ENCODE peak calls at places on chromosomes 13 and 19, in nine cellular contexts. U is sigmoid colon, Z is stomach, S is spleen, A is prostate gland, D is esophagus muscularis mucosa, O is HCT116, V is breast epithelium, M is H1. J is an unnamed sample.

GRCh38 chr19:38394488-38394887 is 6.0 kb downstream of the SPRED3 start:
- DNase-seq in O (no peak), V (no peak), D (no peak), U (no peak), Z (no peak), A (no peak), M (peak), S (peak), J (peak)

GRCh38 chr19:46356670-46357055 is 9.8 kb downstream of the PPP5C start:
- DNase-seq in D (no peak), A (no peak), O (no peak), M (no peak), S (no peak), U (peak), Z (no peak), V (no peak), J (no peak)

GRCh38 chr13:106038752-106039151 is 496.7 kb downstream of the EFNB2 start:
- DNase-seq in S (no peak), V (no peak), A (no peak), Z (no peak), O (peak), U (no peak), D (no peak), M (no peak), J (no peak)

GRCh38 chr19:14089662-14090508 is 666 bp downstream of the SAMD1 start:
- DNase-seq in M (no peak), O (no peak), U (no peak), V (no peak), A (no peak), S (peak), D (no peak), Z (peak), J (peak)

GRCh38 chr19:49594157-49595005 is 3.4 kb downstream of the PRR12 start:
- DNase-seq in M (no peak), O (no peak), D (no peak), V (no peak), A (no peak), U (no peak), S (peak), Z (no peak), J (no peak)

GRCh38 chr19:4556574-4557185 is 2.8 kb downstream of the SEMA6B start:
- DNase-seq in Z (no peak), M (no peak), A (no peak), U (no peak), S (no peak), D (no peak), O (peak), V (no peak), J (no peak)

GRCh38 chr13:24083722-24084421 is 76.6 kb upstream of the SPATA13 start:
- DNase-seq in M (no peak), A (no peak), S (no peak), D (no peak), V (no peak), O (no peak), Z (no peak), U (no peak), J (no peak)

GRCh38 chr13:99955747-99956472 is 15.7 kb downstream of the ZIC5 start:
- DNase-seq in Z (no peak), V (no peak), M (no peak), D (no peak), S (no peak), A (no peak), U (no peak), O (no peak), J (no peak)

GRCh38 chr19:10421240-10421948 is 1.1 kb downstream of the PDE4A start:
- DNase-seq in D (no peak), V (no peak), M (no peak), O (no peak), A (no peak), Z (no peak), U (no peak), S (no peak), J (no peak)

GRCh38 chr13:104586010-104586746 is 1520.0 kb upstream of the SLC10A2 start:
- DNase-seq in Z (no peak), S (no peak), V (no peak), U (no peak), O (peak), A (no peak), M (no peak), D (no peak), J (no peak)

GRCh38 chr19:10642473-10642872 is 11.7 kb upstream of the ILF3 start:
- DNase-seq in M (no peak), S (no peak), U (no peak), V (no peak), D (no peak), O (no peak), A (no peak), Z (no peak), J (no peak)

GRCh38 chr13:31885994-31886393 is 145.6 kb upstream of the FRY start:
- DNase-seq in Z (no peak), S (no peak), M (no peak), O (no peak), U (no peak), D (no peak), V (no peak), A (no peak), J (no peak)

GRCh38 chr13:66071018-66071417 is 1159.1 kb downstream of the PCDH9 start:
- DNase-seq in O (no peak), M (no peak), D (no peak), U (no peak), V (no peak), A (no peak), S (no peak), Z (no peak), J (no peak)

GRCh38 chr13:113428871-113429607 is 24.2 kb downstream of the ADPRHL1 start:
- DNase-seq in M (no peak), D (no peak), V (no peak), A (no peak), O (no peak), U (no peak), S (no peak), Z (no peak), J (no peak)

GRCh38 chr19:34230833-34231232 is 23.5 kb upstream of the GARRE1 start:
- DNase-seq in O (no peak), D (no peak), Z (no peak), A (no peak), U (no peak), S (no peak), M (no peak), V (no peak), J (no peak)

GRCh38 chr13:41345921-41346589 is 35.0 kb downstream of the NAA16 start:
- DNase-seq in M (no peak), A (no peak), D (no peak), V (no peak), S (no peak), Z (no peak), O (no peak), U (no peak), J (no peak)

GRCh38 chr13:110421696-110422395 is 114.8 kb downstream of the COL4A2 start:
- DNase-seq in D (no peak), V (no peak), O (no peak), A (no peak), M (no peak), U (no peak), S (no peak), Z (no peak), J (no peak)

GRCh38 chr13:44243198-44243852 is 130.3 kb upstream of the SERP2 start:
- DNase-seq in S (no peak), M (peak), D (no peak), A (no peak), V (no peak), O (peak), Z (peak), U (no peak), J (no peak)

GRCh38 chr13:109569938-109570711 is 216.3 kb downstream of the IRS2 start:
- DNase-seq in M (no peak), U (no peak), O (no peak), S (no peak), A (peak), Z (peak), V (no peak), D (no peak), J (peak)

GRCh38 chr19:46732966-46733692 is 12.7 kb upstream of the FKRP start:
- DNase-seq in D (no peak), V (no peak), S (peak), O (no peak), Z (no peak), U (no peak), A (no peak), M (no peak), J (no peak)

GRCh38 chr13:40319699-40320586 is 346.5 kb downstream of the FOXO1 start:
- DNase-seq in S (no peak), U (no peak), A (no peak), V (no peak), M (no peak), D (peak), O (no peak), Z (no peak), J (no peak)

GRCh38 chr13:90430127-90430526 is 917.4 kb upstream of the MIR17HG start:
- DNase-seq in D (no peak), U (no peak), S (no peak), M (no peak), A (no peak), Z (no peak), V (no peak), O (no peak), J (no peak)

GRCh38 chr19:18297308-18297707 is 15.9 kb upstream of the JUND start:
- DNase-seq in S (no peak), A (no peak), Z (no peak), M (no peak), V (no peak), O (no peak), U (no peak), D (no peak), J (no peak)

GRCh38 chr13:25768726-25769270 is 283.0 kb downstream of the SHISA2 start:
- DNase-seq in V (no peak), Z (no peak), U (no peak), A (no peak), S (no peak), O (no peak), D (no peak), M (no peak), J (no peak)

GRCh38 chr19:34461375-34462100 is 20.0 kb upstream of the WTIP start:
- DNase-seq in A (no peak), M (no peak), Z (no peak), U (no peak), S (no peak), O (no peak), D (no peak), V (no peak), J (no peak)

GRCh38 chr13:74132152-74132767 is 1.9 kb downstream of the KLF12 start:
- DNase-seq in S (no peak), Z (no peak), O (no peak), U (no peak), V (no peak), M (no peak), A (no peak), D (no peak), J (no peak)

GRCh38 chr19:46451352-46451751 is 20.0 kb downstream of the PNMA8A start:
- DNase-seq in S (no peak), M (no peak), A (peak), O (no peak), D (no peak), Z (no peak), U (no peak), V (no peak), J (no peak)

GRCh38 chr19:607301-608154 is 17.8 kb downstream of the HCN2 start:
- DNase-seq in D (no peak), U (no peak), Z (no peak), V (no peak), S (no peak), M (no peak), O (no peak), A (no peak), J (no peak)

GRCh38 chr19:18832331-18833140 is 777 bp downstream of the UPF1 start:
- DNase-seq in O (no peak), D (no peak), A (no peak), M (no peak), S (peak), Z (no peak), V (no peak), U (no peak), J (peak)

GRCh38 chr19:17401628-17402027 is 3.8 kb downstream of the BST2 start:
- DNase-seq in Z (no peak), V (no peak), M (no peak), O (no peak), U (no peak), D (no peak), S (no peak), A (no peak), J (no peak)

GRCh38 chr19:7456964-7457541 is 31.8 kb downstream of the PEX11G start:
- DNase-seq in A (no peak), Z (no peak), M (no peak), D (no peak), O (peak), S (no peak), V (no peak), U (no peak), J (no peak)

GRCh38 chr19:13025819-13026477 is 30.7 kb downstream of the NFIX start:
- DNase-seq in M (no peak), O (no peak), V (no peak), A (no peak), D (no peak), U (no peak), S (no peak), Z (no peak), J (no peak)

GRCh38 chr13:36531746-36532486 is 99.6 kb downstream of the CCNA1 start:
- DNase-seq in O (no peak), V (no peak), D (peak), U (no peak), M (no peak), A (no peak), Z (no peak), S (no peak), J (no peak)

GRCh38 chr13:41974262-41974900 is 13.5 kb upstream of the VWA8 start:
- DNase-seq in O (no peak), V (no peak), A (peak), S (no peak), U (no peak), M (no peak), Z (no peak), D (no peak), J (no peak)

GRCh38 chr13:43986395-43986794 is 106.7 kb downstream of the LACC1 start:
- DNase-seq in A (no peak), S (no peak), O (no peak), D (peak), V (no peak), U (no peak), M (no peak), Z (no peak), J (no peak)

GRCh38 chr13:83503424-83503823 is 378.9 kb downstream of the SLITRK1 start:
- DNase-seq in U (no peak), S (no peak), A (no peak), O (no peak), D (no peak), Z (no peak), M (no peak), V (no peak), J (no peak)

GRCh38 chr19:40806385-40807146 is 7.6 kb downstream of the EGLN2 start:
- DNase-seq in S (peak), O (peak), Z (peak), D (peak), V (peak), M (peak), U (peak), A (peak), J (peak)

GRCh38 chr19:12984143-12984627 is 11.1 kb upstream of the NFIX start:
- DNase-seq in U (no peak), O (no peak), D (no peak), A (no peak), S (no peak), V (no peak), M (no peak), Z (no peak), J (no peak)

GRCh38 chr13:26538363-26539317 is 18.8 kb upstream of the WASF3 start:
- DNase-seq in O (no peak), M (no peak), Z (no peak), S (no peak), V (no peak), D (no peak), A (peak), U (no peak), J (no peak)

DNA sequence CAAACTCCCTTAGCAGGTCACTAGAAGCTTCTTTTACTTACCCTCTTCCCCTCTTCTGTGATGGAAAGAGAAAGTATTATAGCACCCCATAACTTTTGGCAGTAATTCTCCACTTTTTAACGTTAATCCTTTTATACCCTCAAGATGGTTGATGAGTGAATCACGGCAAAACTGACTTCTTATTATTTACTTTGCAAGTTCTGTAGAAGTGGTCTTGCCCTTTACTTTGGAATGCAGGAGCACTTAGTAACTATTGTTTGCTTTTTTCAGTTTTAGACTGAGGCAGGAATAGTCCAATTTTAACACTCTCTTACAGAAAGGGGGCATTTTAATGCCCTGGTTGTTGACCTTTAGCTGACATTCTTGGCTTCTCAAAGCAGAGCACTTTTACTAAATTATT is 260.1 kb downstream of the LMO7 start:
- DNase-seq in V (no peak), Z (no peak), D (no peak), U (no peak), M (no peak), O (no peak), A (no peak), S (no peak), J (no peak)
- TF ChIP-seq POLR2AphosphoS5 in V (no peak), Z (no peak), D (no peak), U (no peak), M (no peak), O (no peak), A (no peak), S (no peak), J (no peak)

DNA sequence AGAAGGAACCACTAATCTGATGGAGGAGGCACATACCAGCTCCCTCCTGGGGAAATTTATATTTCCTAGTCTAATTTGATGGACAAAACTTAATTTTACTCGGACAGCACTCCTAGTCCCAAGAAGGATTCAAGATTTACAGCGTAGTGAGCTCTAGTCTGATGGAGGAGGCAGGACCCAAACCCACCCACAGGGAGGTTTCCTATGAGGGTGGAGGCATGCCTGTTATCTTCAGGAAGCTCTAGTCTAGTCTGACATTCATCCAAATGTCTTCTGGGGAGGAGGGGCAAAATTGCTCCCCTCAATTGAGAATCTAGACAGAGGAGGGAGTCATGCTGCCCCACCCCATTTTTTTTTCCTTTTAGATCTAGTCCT is 10.4 kb upstream of the BCL3 start:
- DNase-seq in O (no peak), Z (no peak), A (no peak), D (no peak), V (no peak), S (no peak), U (no peak), M (no peak), J (no peak)
- TF ChIP-seq POLR2A in O (no peak), Z (no peak), A (no peak), D (no peak), V (no peak), S (no peak), U (no peak), M (no peak), J (no peak)

GRCh38 chr19:35768082-35768421 is 7.3 kb upstream of the ARHGAP33 start:
- DNase-seq in O (no peak), U (no peak), M (no peak), Z (no peak), S (no peak), D (no peak), A (no peak), V (no peak), J (no peak)
- TF ChIP-seq POLR2AphosphoS5 in O (no peak), U (no peak), M (no peak), Z (no peak), S (no peak), D (no peak), A (no peak), V (no peak), J (no peak)

GRCh38 chr19:42284066-42284501 is 15.0 kb downstream of the CIC start:
- DNase-seq in S (peak), V (peak), Z (peak), U (peak), D (no peak), O (no peak), A (peak), M (no peak), J (peak)
- TF ChIP-seq POLR2A in S (no peak), V (no peak), Z (no peak), U (no peak), D (no peak), O (peak), A (peak), M (no peak), J (peak)

GRCh38 chr19:32749361-32749760 is 29.8 kb downstream of the TDRD12 start:
- DNase-seq in M (no peak), A (no peak), Z (no peak), S (no peak), O (no peak), V (no peak), U (no peak), D (no peak), J (no peak)

GRCh38 chr19:32751066-32751465 is 31.5 kb downstream of the TDRD12 start:
- DNase-seq in U (no peak), Z (no peak), O (no peak), S (no peak), V (no peak), D (no peak), M (no peak), A (no peak), J (no peak)

GRCh38 chr19:32748948-32749347 is 29.4 kb downstream of the TDRD12 start:
- DNase-seq in Z (no peak), D (no peak), V (no peak), A (no peak), M (no peak), S (no peak), U (no peak), O (no peak), J (no peak)

GRCh38 chr19:32750441-32751055 is 31.0 kb downstream of the TDRD12 start:
- DNase-seq in U (no peak), V (no peak), O (no peak), M (no peak), Z (no peak), A (no peak), D (no peak), S (no peak), J (no peak)

DNA sequence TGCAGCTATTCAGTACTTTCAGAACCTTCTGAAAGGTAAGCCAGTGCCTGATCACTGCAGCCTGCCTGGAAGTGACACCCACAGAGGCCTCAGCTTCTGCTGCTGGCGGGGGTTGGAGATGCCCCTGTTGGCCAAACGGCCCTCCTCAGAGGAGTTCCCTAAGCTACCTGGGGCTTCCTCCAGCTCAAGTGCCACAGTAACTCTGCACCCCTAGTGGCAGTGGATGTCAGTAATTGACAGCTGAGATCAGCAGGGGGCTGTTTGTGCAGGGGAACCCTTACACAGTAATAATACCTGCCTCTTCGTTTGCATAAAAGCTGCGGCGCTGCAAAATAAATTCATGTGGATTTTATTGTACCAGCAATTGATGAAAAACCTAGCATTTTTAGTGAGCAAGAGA is 28.9 kb downstream of the TDRD12 start:
- DNase-seq in M (no peak), U (no peak), V (no peak), D (no peak), Z (no peak), A (no peak), S (no peak), O (no peak), J (no peak)
- TF ChIP-seq POLR2AphosphoS5 in M (no peak), U (no peak), V (no peak), D (no peak), Z (no peak), A (no peak), S (no peak), O (no peak), J (no peak)

GRCh38 chr19:32289566-32290210 is 55.7 kb upstream of the ZNF507 start:
- DNase-seq in A (no peak), V (no peak), S (no peak), U (no peak), M (no peak), O (no peak), D (peak), Z (no peak), J (no peak)

GRCh38 chr19:32291876-32292275 is 53.5 kb upstream of the ZNF507 start:
- DNase-seq in M (no peak), V (no peak), S (no peak), O (no peak), A (no peak), U (no peak), Z (no peak), D (peak), J (no peak)

GRCh38 chr19:32296694-32297093 is 48.7 kb upstream of the ZNF507 start:
- DNase-seq in Z (no peak), A (no peak), M (no peak), O (no peak), D (peak), U (no peak), V (no peak), S (no peak), J (no peak)

GRCh38 chr19:32294871-32295438 is 50.5 kb upstream of the ZNF507 start:
- DNase-seq in U (no peak), Z (no peak), O (no peak), S (no peak), A (no peak), V (no peak), D (peak), M (no peak), J (no peak)
- TF ChIP-seq POLR2A in U (no peak), Z (no peak), O (no peak), S (no peak), A (no peak), V (no peak), D (no peak), M (no peak), J (no peak)

GRCh38 chr13:72953391-72953960 is 105.3 kb upstream of the KLF5 start:
- DNase-seq in U (no peak), O (no peak), V (peak), M (no peak), S (no peak), Z (peak), D (no peak), A (peak), J (no peak)
- TF ChIP-seq POLR2AphosphoS5 in U (no peak), O (no peak), V (no peak), M (no peak), S (no peak), Z (no peak), D (no peak), A (no peak), J (no peak)

J was measured in GM12892.